ENCODE peak calls at places on chromosomes 11 and 22, in ten cellular contexts. C, V, T, U, F, H, R, S, I and Q are unnamed samples.

GRCh38 chr11:69369210-69369609 is 75.3 kb downstream of the MYEOV start:
- DNase-seq in S (no peak), T (no peak), V (no peak), F (no peak), R (no peak), U (no peak), H (no peak), I (no peak), C (no peak), Q (no peak)

GRCh38 chr22:47337161-47337621 is 574.7 kb downstream of the TBC1D22A start:
- DNase-seq in R (no peak), U (peak; percentile 89), T (peak; percentile 22), I (no peak), H (no peak), S (peak; percentile 94), F (no peak), V (no peak), C (no peak), Q (no peak)

GRCh38 chr11:107706531-107706930 is 5.3 kb downstream of the SLN start:
- DNase-seq in C (no peak), S (peak; percentile 59), I (no peak), T (no peak), R (no peak), H (no peak), V (no peak), F (no peak), U (no peak), Q (no peak)

GRCh38 chr11:76620471-76620870 is 50.1 kb downstream of the LRRC32 start:
- DNase-seq in C (no peak), T (no peak), S (peak; percentile 94), F (no peak), I (no peak), V (no peak), R (no peak), H (no peak), U (no peak), Q (no peak)

GRCh38 chr22:49826603-49827306 is 918 bp downstream of the BRD1 start:
- DNase-seq in C (peak; percentile 79), V (no peak), H (peak; percentile 71), U (peak; percentile 40), T (no peak), R (peak; percentile 82), I (no peak), S (peak; percentile 55), F (peak; percentile 55), Q (peak; percentile 73)

GRCh38 chr22:47055461-47055860 is 293.0 kb downstream of the TBC1D22A start:
- DNase-seq in R (peak; percentile 26), H (no peak), S (no peak), U (no peak), I (no peak), F (no peak), V (no peak), C (peak; percentile 5), T (no peak), Q (no peak)

GRCh38 chr22:39360674-39361413 is 11.1 kb downstream of the SYNGR1 start:
- DNase-seq in S (no peak), R (no peak), U (no peak), C (peak; percentile 10), I (no peak), H (peak; percentile 0), V (peak; percentile 52), F (no peak), T (no peak), Q (no peak)

GRCh38 chr11:65917434-65918210 is 1.2 kb downstream of the C11orf68 start:
- DNase-seq in S (no peak), U (no peak), T (no peak), F (no peak), V (no peak), I (no peak), H (no peak), C (no peak), R (no peak), Q (no peak)

GRCh38 chr11:103811870-103812509 is 224.4 kb upstream of the DDI1 start:
- DNase-seq in V (no peak), F (no peak), I (no peak), U (no peak), T (no peak), R (no peak), S (no peak), C (no peak), H (no peak), Q (no peak)
- TF ChIP-seq CTCF in V (no peak), F (no peak), I (no peak), U (no peak), T (no peak), R (no peak), S (no peak), C (no peak), H (no peak), Q (no peak)

GRCh38 chr11:123219066-123219697 is 24.1 kb upstream of the CLMP start:
- DNase-seq in F (no peak), T (no peak), H (no peak), S (peak; percentile 39), U (no peak), R (peak; percentile 80), V (no peak), C (no peak), I (no peak), Q (peak; percentile 74)
- TF ChIP-seq CTCF in F (no peak), T (no peak), H (no peak), S (no peak), U (no peak), R (no peak), V (no peak), C (no peak), I (no peak), Q (no peak)

GRCh38 chr11:112279901-112280267 is 19.2 kb upstream of the PLET1 start:
- DNase-seq in F (peak; percentile 70), V (peak; percentile 83), C (peak; percentile 88), H (peak; percentile 88), U (peak; percentile 55), I (peak; percentile 77), R (peak; percentile 77), S (peak; percentile 43), T (no peak), Q (peak; percentile 76)

GRCh38 chr11:112281776-112282175 is 21.1 kb upstream of the PLET1 start:
- DNase-seq in I (no peak), H (peak; percentile 6), T (no peak), R (no peak), U (no peak), V (no peak), C (no peak), F (no peak), S (no peak), Q (no peak)

GRCh38 chr11:112277937-112278336 is 17.3 kb upstream of the PLET1 start:
- DNase-seq in T (no peak), F (no peak), R (no peak), H (no peak), I (no peak), U (no peak), C (no peak), S (peak; percentile 40), V (no peak), Q (no peak)

GRCh38 chr11:112278803-112279202 is 18.1 kb upstream of the PLET1 start:
- DNase-seq in T (no peak), H (no peak), I (no peak), R (no peak), F (no peak), V (no peak), U (no peak), C (no peak), S (no peak), Q (no peak)

DNA sequence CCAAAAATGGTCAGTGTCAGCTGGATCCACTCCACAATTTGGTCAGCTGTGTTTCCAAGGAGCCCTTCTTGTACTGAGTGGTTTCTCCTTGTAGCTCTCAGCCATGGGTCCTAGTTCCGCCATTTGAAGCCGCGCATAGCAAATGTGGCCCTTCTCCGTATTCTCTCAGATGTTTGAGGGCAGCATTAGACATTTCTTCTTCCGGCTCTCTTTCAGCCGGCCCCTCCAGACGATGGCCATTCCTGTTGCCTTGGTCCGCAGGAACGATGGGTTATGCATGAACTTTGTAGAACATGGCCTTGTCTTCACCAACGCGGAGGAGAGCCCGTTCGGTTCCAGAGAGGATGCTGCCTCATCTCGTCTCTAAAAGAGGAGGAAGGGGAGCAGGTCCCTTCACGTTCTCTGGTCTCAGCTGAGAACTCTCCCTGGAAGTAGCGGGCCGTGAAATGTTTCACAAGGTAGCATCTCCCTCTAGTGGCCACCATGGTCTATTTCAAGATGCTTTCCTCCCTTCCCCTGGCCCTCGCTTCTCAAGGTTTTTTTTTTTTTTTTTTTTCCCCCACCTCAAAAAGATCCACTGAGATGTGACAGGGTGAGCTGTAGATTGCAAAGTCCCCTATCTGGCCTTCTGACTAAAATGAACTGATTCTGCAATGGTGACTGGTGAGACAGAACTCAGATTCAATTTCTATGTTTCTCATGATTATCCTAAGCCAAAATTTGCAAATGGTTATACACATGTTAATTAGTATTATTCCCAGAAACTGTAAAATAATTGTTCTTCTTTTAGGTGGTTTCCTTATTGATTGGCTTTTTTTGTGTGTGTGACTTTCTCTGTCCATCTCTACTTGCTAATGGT is 19.8 kb upstream of the PLET1 start:
- DNase-seq in F (peak; percentile 25), R (peak; percentile 82), I (peak; percentile 38), H (peak; percentile 81), T (peak; percentile 59), U (peak; percentile 77), S (peak; percentile 75), C (no peak), V (peak; percentile 50), Q (peak; percentile 88)
- TF ChIP-seq CTCF in F (peak; percentile 66), R (peak; percentile 64), I (no peak), H (peak; percentile 64), T (peak; percentile 81), U (peak; percentile 68), S (peak; percentile 80), C (peak; percentile 70), V (peak; percentile 52), Q (peak; percentile 69)

GRCh38 chr22:37331811-37332536 is 49.7 kb downstream of the CYTH4 start:
- DNase-seq in T (no peak), R (no peak), C (no peak), F (no peak), I (no peak), S (no peak), V (no peak), H (no peak), U (no peak), Q (no peak)
- TF ChIP-seq CTCF in T (no peak), R (no peak), C (no peak), F (no peak), I (no peak), S (peak; percentile 10), V (no peak), H (no peak), U (no peak), Q (no peak)